ENCODE peak calls at places on chromosomes 2 and 18, in four cellular contexts. One of them, this sample, is unnamed.

GRCh38 chr2:17754773-17755425 is 961 bp downstream of the GEN1 start:
- DNase-seq in foreskin fibroblast: no peak
- DNase-seq in endodermal cell: no peak
- DNase-seq in type B pancreatic cell: no peak
- DNase-seq in this sample: no peak

GRCh38 chr18:7104649-7105048 is 12.9 kb downstream of the LAMA1 start:
- DNase-seq in foreskin fibroblast: no peak
- DNase-seq in endodermal cell: no peak
- DNase-seq in type B pancreatic cell: no peak
- DNase-seq in this sample: no peak

GRCh38 chr18:9835112-9835755 is 50.5 kb upstream of the TXNDC2 start:
- DNase-seq in foreskin fibroblast: no peak
- DNase-seq in endodermal cell: peak
- DNase-seq in type B pancreatic cell: no peak
- DNase-seq in this sample: no peak

GRCh38 chr2:234795974-234796690 is 155.7 kb upstream of the SH3BP4 start:
- DNase-seq in foreskin fibroblast: no peak
- DNase-seq in endodermal cell: no peak
- DNase-seq in type B pancreatic cell: no peak
- DNase-seq in this sample: no peak

GRCh38 chr2:25494626-25495025 is 152.9 kb upstream of the DNMT3A start:
- DNase-seq in foreskin fibroblast: peak
- DNase-seq in endodermal cell: peak
- DNase-seq in type B pancreatic cell: no peak
- DNase-seq in this sample: no peak

GRCh38 chr2:37832590-37833197 is 92.4 kb upstream of the RMDN2 start:
- DNase-seq in foreskin fibroblast: peak
- DNase-seq in endodermal cell: peak
- DNase-seq in type B pancreatic cell: peak
- DNase-seq in this sample: peak

GRCh38 chr2:100194951-100195350 is 52.6 kb upstream of the AFF3 start:
- DNase-seq in foreskin fibroblast: no peak
- DNase-seq in endodermal cell: no peak
- DNase-seq in type B pancreatic cell: no peak
- DNase-seq in this sample: no peak

GRCh38 chr2:240981871-240982800 is 16.3 kb upstream of the SNED1 start:
- DNase-seq in foreskin fibroblast: no peak
- DNase-seq in endodermal cell: no peak
- DNase-seq in type B pancreatic cell: no peak
- DNase-seq in this sample: no peak

GRCh38 chr18:6836331-6836730 is 106.8 kb downstream of the ARHGAP28 start:
- DNase-seq in foreskin fibroblast: no peak
- DNase-seq in endodermal cell: no peak
- DNase-seq in type B pancreatic cell: no peak
- DNase-seq in this sample: no peak

GRCh38 chr2:46943881-46944798 is 28.5 kb upstream of the MCFD2 start:
- DNase-seq in foreskin fibroblast: no peak
- DNase-seq in endodermal cell: no peak
- DNase-seq in type B pancreatic cell: no peak
- DNase-seq in this sample: no peak

GRCh38 chr2:70977605-70978205 is 725 bp upstream of the ANKRD53 start:
- DNase-seq in foreskin fibroblast: peak
- DNase-seq in endodermal cell: no peak
- DNase-seq in type B pancreatic cell: no peak
- DNase-seq in this sample: peak
- TF ChIP-seq CTCF in foreskin fibroblast: no peak
- TF ChIP-seq CTCF in endodermal cell: no peak
- TF ChIP-seq CTCF in type B pancreatic cell: peak
- TF ChIP-seq CTCF in this sample: peak

GRCh38 chr2:79039944-79040343 is 14.4 kb downstream of the REG3G start:
- DNase-seq in foreskin fibroblast: no peak
- DNase-seq in endodermal cell: no peak
- DNase-seq in type B pancreatic cell: no peak
- DNase-seq in this sample: no peak

GRCh38 chr2:79040967-79041582 is 15.6 kb downstream of the REG3G start:
- DNase-seq in foreskin fibroblast: no peak
- DNase-seq in endodermal cell: no peak
- DNase-seq in type B pancreatic cell: no peak
- DNase-seq in this sample: no peak
- TF ChIP-seq CTCF in foreskin fibroblast: no peak
- TF ChIP-seq CTCF in endodermal cell: peak
- TF ChIP-seq CTCF in type B pancreatic cell: peak
- TF ChIP-seq CTCF in this sample: peak

GRCh38 chr2:197599285-197599965 is 76.0 kb downstream of the RFTN2 start:
- DNase-seq in foreskin fibroblast: no peak
- DNase-seq in endodermal cell: peak
- DNase-seq in type B pancreatic cell: no peak
- DNase-seq in this sample: peak
- TF ChIP-seq CTCF in foreskin fibroblast: peak
- TF ChIP-seq CTCF in endodermal cell: peak
- TF ChIP-seq CTCF in type B pancreatic cell: peak
- TF ChIP-seq CTCF in this sample: peak

DNA sequence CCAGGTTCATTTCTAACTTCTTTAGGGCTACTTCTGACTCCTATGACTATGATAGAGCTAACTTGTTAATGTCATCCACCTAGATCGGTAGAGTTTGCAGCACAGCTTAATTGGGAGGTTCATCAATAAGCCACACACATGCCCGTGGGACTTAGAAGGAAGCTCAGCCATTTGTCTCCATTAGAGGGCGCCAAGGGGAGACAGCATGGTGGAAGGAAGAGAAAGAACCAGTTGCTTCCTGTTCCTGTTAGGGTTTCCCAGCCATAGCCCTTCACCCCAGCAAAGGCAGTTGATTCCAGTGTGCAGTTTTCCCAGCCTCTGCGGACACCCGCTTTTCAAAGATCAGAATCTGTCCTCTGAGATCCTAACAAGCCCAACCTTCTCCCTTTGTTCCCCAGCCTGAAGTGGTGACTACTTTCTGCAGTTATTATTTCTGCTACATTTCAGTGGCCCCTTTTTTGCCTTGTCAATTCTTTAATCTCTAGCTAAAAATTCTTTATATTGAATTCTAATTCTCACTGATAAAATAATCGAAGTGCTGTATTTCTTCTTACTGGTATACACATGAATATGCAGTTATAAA is 30.3 kb downstream of the MAIP1 start:
- DNase-seq in foreskin fibroblast: peak
- DNase-seq in endodermal cell: peak
- DNase-seq in type B pancreatic cell: no peak
- DNase-seq in this sample: peak
- TF ChIP-seq CTCF in foreskin fibroblast: peak
- TF ChIP-seq CTCF in endodermal cell: peak
- TF ChIP-seq CTCF in type B pancreatic cell: peak
- TF ChIP-seq CTCF in this sample: peak

DNA sequence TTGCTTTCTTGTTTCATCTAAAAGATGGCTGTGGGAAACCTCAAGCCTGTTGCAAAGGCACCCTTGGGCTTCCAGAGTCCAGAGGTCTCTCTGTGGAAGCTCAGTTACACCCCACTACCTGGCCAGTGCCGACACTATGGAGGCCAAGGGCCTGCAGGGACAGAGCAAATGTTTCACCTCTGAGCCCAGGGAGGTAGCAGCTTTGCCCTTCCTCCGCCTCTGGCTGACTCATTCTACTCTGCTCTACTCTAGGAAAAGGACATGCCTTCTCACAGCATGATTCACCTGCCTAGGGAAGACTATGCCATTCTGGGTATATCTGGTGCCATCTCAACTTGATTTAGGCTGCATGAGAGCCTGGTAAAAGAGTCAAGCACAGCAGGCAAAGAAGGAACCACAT is 12.2 kb downstream of the MYOM1 start:
- DNase-seq in foreskin fibroblast: peak
- DNase-seq in endodermal cell: no peak
- DNase-seq in type B pancreatic cell: no peak
- DNase-seq in this sample: peak
- TF ChIP-seq CTCF in foreskin fibroblast: no peak
- TF ChIP-seq CTCF in endodermal cell: no peak
- TF ChIP-seq CTCF in type B pancreatic cell: no peak
- TF ChIP-seq CTCF in this sample: no peak

GRCh38 chr18:49725809-49726514 is 87.4 kb downstream of the ACAA2 start:
- DNase-seq in foreskin fibroblast: peak
- DNase-seq in endodermal cell: peak
- DNase-seq in type B pancreatic cell: no peak
- DNase-seq in this sample: peak
- TF ChIP-seq CTCF in foreskin fibroblast: no peak
- TF ChIP-seq CTCF in endodermal cell: peak
- TF ChIP-seq CTCF in type B pancreatic cell: peak
- TF ChIP-seq CTCF in this sample: no peak

GRCh38 chr2:176876493-176877103 is 336.0 kb upstream of the HNRNPA3 start:
- DNase-seq in foreskin fibroblast: no peak
- DNase-seq in endodermal cell: no peak
- DNase-seq in type B pancreatic cell: no peak
- DNase-seq in this sample: no peak

GRCh38 chr2:176872406-176872805 is 340.2 kb upstream of the HNRNPA3 start:
- DNase-seq in foreskin fibroblast: no peak
- DNase-seq in endodermal cell: peak
- DNase-seq in type B pancreatic cell: no peak
- DNase-seq in this sample: no peak

GRCh38 chr2:176873403-176873802 is 339.2 kb upstream of the HNRNPA3 start:
- DNase-seq in foreskin fibroblast: no peak
- DNase-seq in endodermal cell: peak
- DNase-seq in type B pancreatic cell: no peak
- DNase-seq in this sample: no peak
- TF ChIP-seq CTCF in foreskin fibroblast: no peak
- TF ChIP-seq CTCF in endodermal cell: peak
- TF ChIP-seq CTCF in type B pancreatic cell: peak
- TF ChIP-seq CTCF in this sample: no peak

GRCh38 chr18:24514439-24514838 is 54.0 kb downstream of the HRH4 start:
- DNase-seq in foreskin fibroblast: no peak
- DNase-seq in endodermal cell: peak
- DNase-seq in type B pancreatic cell: no peak
- DNase-seq in this sample: peak
- TF ChIP-seq CTCF in foreskin fibroblast: peak
- TF ChIP-seq CTCF in endodermal cell: peak
- TF ChIP-seq CTCF in type B pancreatic cell: peak
- TF ChIP-seq CTCF in this sample: peak

GRCh38 chr2:10140841-10141610 is 18.5 kb downstream of the RRM2 start:
- DNase-seq in foreskin fibroblast: no peak
- DNase-seq in endodermal cell: no peak
- DNase-seq in type B pancreatic cell: no peak
- DNase-seq in this sample: no peak
- TF ChIP-seq CTCF in foreskin fibroblast: peak
- TF ChIP-seq CTCF in endodermal cell: peak
- TF ChIP-seq CTCF in type B pancreatic cell: no peak
- TF ChIP-seq CTCF in this sample: peak

This sample was measured in HFFc6.